ENCODE peak calls at places on chromosome 7, in six cellular contexts. L is tibial nerve; G is HEK293T; K is activated CD8-positive, alpha-beta T cell treated with anti-CD3 and anti-CD28 coated beads for 36 hours; O is NCI-H1436; I is NCI-H446. W is an unnamed sample.

GRCh38 chr7:2437136-2437535 is 33.7 kb downstream of the CHST12 start:
- DNase-seq in L (no peak), I (no peak), K (no peak), O (no peak), G (peak), W (no peak)

GRCh38 chr7:128120976-128121490 is 89.8 kb upstream of the LRRC4 start:
- DNase-seq in K (no peak), G (no peak), L (no peak), O (no peak), I (no peak), W (no peak)

GRCh38 chr7:150564045-150564444 is 3.1 kb upstream of the GIMAP4 start:
- DNase-seq in O (no peak), I (no peak), G (no peak), K (no peak), L (no peak), W (no peak)

GRCh38 chr7:2928613-2929311 is 84.7 kb upstream of the GNA12 start:
- DNase-seq in G (no peak), L (no peak), I (no peak), K (no peak), O (no peak), W (no peak)

GRCh38 chr7:151327659-151328058 is 14.0 kb upstream of the NUB1 start:
- DNase-seq in G (no peak), L (no peak), O (no peak), K (no peak), I (no peak), W (peak)

GRCh38 chr7:122766593-122766992 is 63.9 kb upstream of the RNF148 start:
- DNase-seq in L (no peak), I (no peak), G (no peak), O (no peak), K (no peak), W (no peak)

GRCh38 chr7:40268836-40269235 is 134.0 kb downstream of the SUGCT start:
- DNase-seq in L (no peak), I (no peak), O (no peak), G (no peak), K (no peak), W (no peak)

GRCh38 chr7:85033263-85033662 is 153.6 kb downstream of the SEMA3D start:
- DNase-seq in I (no peak), O (no peak), K (no peak), G (no peak), L (no peak), W (no peak)

GRCh38 chr7:139108256-139109187 is 998 bp downstream of the ZC3HAV1 start:
- DNase-seq in O (no peak), L (no peak), I (no peak), K (peak), G (peak), W (no peak)

GRCh38 chr7:18420758-18421157 is 74.8 kb upstream of the HDAC9 start:
- DNase-seq in G (no peak), K (no peak), L (no peak), O (peak), I (no peak), W (no peak)

GRCh38 chr7:143388491-143389101 is 7.5 kb downstream of the ZYX start:
- DNase-seq in G (no peak), L (no peak), O (no peak), I (no peak), K (no peak), W (no peak)

GRCh38 chr7:116271980-116272886 is 61.9 kb downstream of the TES start:
- DNase-seq in O (no peak), G (no peak), L (no peak), K (no peak), I (peak), W (peak)

GRCh38 chr7:104933433-104934074 is 80.5 kb upstream of the KMT2E start:
- DNase-seq in I (no peak), K (no peak), G (no peak), L (no peak), O (no peak), W (no peak)

GRCh38 chr7:131008840-131009651 is 275.0 kb upstream of the KLF14 start:
- DNase-seq in K (peak), O (no peak), I (no peak), G (no peak), L (no peak), W (peak)

GRCh38 chr7:143321734-143322133 is 5.8 kb downstream of the CLCN1 start:
- DNase-seq in I (no peak), G (no peak), O (no peak), L (no peak), K (peak), W (no peak)

GRCh38 chr7:47326808-47327207 is 255.1 kb downstream of the TNS3 start:
- DNase-seq in O (no peak), K (no peak), I (no peak), L (no peak), G (no peak), W (no peak)

GRCh38 chr7:98178321-98178720 is 32.9 kb upstream of the BHLHA15 start:
- DNase-seq in I (no peak), G (no peak), O (no peak), L (no peak), K (no peak), W (no peak)

GRCh38 chr7:80699030-80699638 is 60.7 kb downstream of the CD36 start:
- DNase-seq in K (no peak), L (no peak), O (peak), I (peak), G (peak), W (peak)

GRCh38 chr7:137874390-137874789 is 27.6 kb upstream of the DGKI start:
- DNase-seq in O (no peak), L (no peak), I (peak), K (no peak), G (no peak), W (peak)

GRCh38 chr7:155219947-155220769 is 77.5 kb upstream of the INSIG1 start:
- DNase-seq in K (no peak), I (no peak), G (no peak), O (no peak), L (no peak), W (no peak)

W was measured in renal cortical epithelial cell.